ENCODE peak calls at places on chromosomes 4 and X, in eight cellular contexts. I is SK-N-SH; B is CD4-positive, alpha-beta memory T cell; H is AG04450; C is breast epithelium; O is CD8-positive, alpha-beta memory T cell; Z is right cardiac atrium; P is kidney. G is an unnamed sample. For H3K9me3, the result is how much of the 10 kb centered on the place peaks cover.

GRCh38 chr4:75004755-75005668 is 72.1 kb downstream of the PARM1 start:
- DNase-seq in B (no peak), Z (peak), O (no peak), P (no peak), H (no peak), C (no peak), I (no peak), G (no peak)

GRCh38 chr4:118287691-118288090 is 65.1 kb downstream of the PRSS12 start:
- DNase-seq in C (no peak), O (no peak), Z (no peak), B (no peak), H (no peak), I (no peak), P (no peak), G (no peak)

GRCh38 chr4:23897564-23898109 is 7.8 kb upstream of the PPARGC1A start:
- DNase-seq in Z (no peak), B (no peak), C (no peak), O (no peak), I (no peak), H (no peak), P (no peak), G (no peak)

GRCh38 chr4:185730849-185731608 is 81.0 kb downstream of the SORBS2 start:
- DNase-seq in C (no peak), Z (no peak), P (no peak), I (no peak), H (no peak), B (no peak), O (no peak), G (no peak)

GRCh38 chr4:66562276-66562806 is 892.1 kb upstream of the EPHA5 start:
- DNase-seq in Z (no peak), I (no peak), H (no peak), O (no peak), C (no peak), B (no peak), P (no peak), G (no peak)

GRCh38 chrX:32530802-32531403 is 680.4 kb downstream of the DMD start:
- DNase-seq in Z (no peak), B (peak), C (no peak), I (no peak), O (no peak), H (peak), P (no peak), G (no peak)

GRCh38 chr4:116101321-116101720 is 984.1 kb downstream of the TRAM1L1 start:
- DNase-seq in P (no peak), Z (no peak), O (no peak), I (no peak), B (no peak), C (no peak), H (no peak), G (no peak)

GRCh38 chrX:32929040-32929439 is 282.3 kb downstream of the DMD start:
- DNase-seq in O (no peak), Z (no peak), I (peak), P (no peak), C (no peak), H (no peak), B (no peak), G (no peak)

GRCh38 chr4:169314906-169315305 is 44.1 kb upstream of the SH3RF1 start:
- DNase-seq in I (peak), B (no peak), P (peak), C (peak), Z (peak), H (no peak), O (no peak), G (no peak)

GRCh38 chr4:96183630-96184029 is 343.7 kb downstream of the PDHA2 start:
- DNase-seq in I (no peak), Z (no peak), C (no peak), B (no peak), H (no peak), P (no peak), O (no peak), G (no peak)

GRCh38 chr4:80312124-80312523 is 23.4 kb upstream of the CFAP299 start:
- DNase-seq in B (no peak), C (no peak), H (no peak), P (no peak), Z (no peak), I (no peak), O (no peak), G (no peak)

GRCh38 chrX:101450951-101451350 is 34.3 kb upstream of the ARMCX4 start:
- DNase-seq in C (no peak), O (no peak), Z (peak), I (no peak), P (peak), H (no peak), B (no peak), G (no peak)

GRCh38 chr4:153023692-153024394 is 87.7 kb downstream of the FHDC1 start:
- DNase-seq in P (no peak), O (no peak), I (no peak), Z (no peak), C (no peak), B (no peak), H (no peak), G (no peak)

GRCh38 chr4:162706051-162706450 is 460.6 kb downstream of the NAF1 start:
- DNase-seq in B (no peak), O (no peak), H (no peak), C (no peak), P (no peak), Z (no peak), I (no peak), G (no peak)

GRCh38 chr4:185033950-185034349 is 15.7 kb downstream of the HELT start:
- DNase-seq in H (no peak), P (no peak), Z (no peak), I (no peak), O (no peak), B (no peak), C (no peak), G (no peak)

GRCh38 chr4:6196324-6196723 is 4.0 kb downstream of the JAKMIP1 start:
- DNase-seq in I (no peak), P (peak), B (no peak), O (no peak), Z (no peak), H (no peak), C (no peak), G (no peak)

GRCh38 chr4:25343671-25344070 is 31.1 kb downstream of the ZCCHC4 start:
- DNase-seq in H (no peak), O (no peak), B (no peak), P (no peak), Z (no peak), C (no peak), I (no peak), G (no peak)

GRCh38 chr4:137819964-137820383 is 287.7 kb upstream of the PCDH18 start:
- DNase-seq in Z (no peak), B (no peak), P (no peak), C (no peak), H (peak), O (no peak), I (peak), G (no peak)

GRCh38 chrX:45850197-45850774 is 649.6 kb upstream of the DIPK2B start:
- DNase-seq in Z (no peak), H (no peak), P (no peak), B (peak), I (no peak), C (no peak), O (peak), G (peak)

GRCh38 chrX:11435568-11435967 is 142.4 kb downstream of the AMELX start:
- DNase-seq in H (no peak), I (no peak), C (no peak), Z (no peak), P (no peak), B (no peak), O (no peak), G (no peak)

GRCh38 chr4:102614801-102615200 is 113.6 kb downstream of the NFKB1 start:
- DNase-seq in P (no peak), O (peak), C (no peak), H (no peak), Z (no peak), B (peak), I (no peak), G (no peak)

GRCh38 chr4:133982533-133983224 is 218.9 kb downstream of the PABPC4L start:
- DNase-seq in H (no peak), Z (no peak), I (no peak), B (no peak), O (no peak), C (no peak), P (no peak), G (no peak)

GRCh38 chr4:80307774-80308465 is 27.6 kb upstream of the CFAP299 start:
- DNase-seq in O (no peak), I (peak), H (no peak), B (no peak), C (no peak), Z (no peak), P (peak), G (no peak)

GRCh38 chr4:87179751-87180150 is 40.7 kb downstream of the KLHL8 start:
- DNase-seq in P (no peak), I (no peak), B (no peak), H (peak), Z (no peak), C (no peak), O (no peak), G (no peak)

GRCh38 chrX:38061335-38061734 is 55.0 kb downstream of the SYTL5 start:
- DNase-seq in Z (no peak), P (no peak), C (no peak), O (no peak), B (no peak), H (no peak), I (no peak), G (no peak)

GRCh38 chr4:2793920-2794706 is 1.2 kb downstream of the SH3BP2 start:
- DNase-seq in B (no peak), Z (peak), I (peak), O (no peak), C (peak), H (no peak), P (peak), G (no peak)

GRCh38 chr4:13857800-13858199 is 230.3 kb upstream of the BOD1L1 start:
- DNase-seq in H (no peak), I (no peak), B (no peak), C (no peak), Z (no peak), P (no peak), O (no peak), G (no peak)
- H3K9me3 ChIP-seq in H (under half), I (under half), B (under half), C (under half), Z (under half), P (under half), O (under half), G (under half)

GRCh38 chr4:159927781-159928180 is 824.9 kb downstream of the RAPGEF2 start:
- DNase-seq in P (no peak), C (no peak), B (no peak), H (no peak), Z (no peak), O (no peak), I (no peak), G (no peak)
- H3K9me3 ChIP-seq in P (under half), C (under half), B (under half), H (under half), Z (under half), O (under half), I (under half), G (under half)

DNA sequence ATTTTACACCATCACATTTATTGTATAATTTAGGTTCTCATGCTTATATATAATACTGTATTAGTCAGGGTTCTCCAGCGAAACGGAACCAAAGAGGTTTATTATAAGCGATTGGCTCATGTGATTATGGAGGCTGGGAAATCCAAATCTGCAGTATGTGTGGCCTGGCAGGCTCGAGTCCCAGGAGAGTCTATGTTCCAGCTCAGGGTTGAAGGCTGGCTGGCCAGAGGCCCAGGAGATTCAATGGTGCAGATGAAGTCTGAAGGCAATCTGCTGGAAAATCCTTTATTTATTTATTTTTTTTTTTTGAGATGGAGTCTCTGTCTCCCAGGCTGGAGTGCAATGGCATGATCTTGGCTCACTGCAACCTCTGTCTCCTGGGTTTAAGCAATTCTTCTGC is 63.0 kb upstream of the WDFY3 start:
- DNase-seq in B (no peak), C (no peak), P (no peak), O (no peak), Z (no peak), H (no peak), I (no peak), G (no peak)
- H3K9me3 ChIP-seq in B (under half), C (under half), P (under half), O (under half), Z (under half), H (under half), I (under half), G (under half)

GRCh38 chr4:200936-201335 is 76.6 kb downstream of the ZNF718 start:
- DNase-seq in C (no peak), P (no peak), Z (no peak), B (no peak), I (no peak), H (no peak), O (no peak), G (no peak)
- H3K9me3 ChIP-seq in C (half or more), P (under half), Z (under half), B (under half), I (under half), H (under half), O (under half), G (under half)

DNA sequence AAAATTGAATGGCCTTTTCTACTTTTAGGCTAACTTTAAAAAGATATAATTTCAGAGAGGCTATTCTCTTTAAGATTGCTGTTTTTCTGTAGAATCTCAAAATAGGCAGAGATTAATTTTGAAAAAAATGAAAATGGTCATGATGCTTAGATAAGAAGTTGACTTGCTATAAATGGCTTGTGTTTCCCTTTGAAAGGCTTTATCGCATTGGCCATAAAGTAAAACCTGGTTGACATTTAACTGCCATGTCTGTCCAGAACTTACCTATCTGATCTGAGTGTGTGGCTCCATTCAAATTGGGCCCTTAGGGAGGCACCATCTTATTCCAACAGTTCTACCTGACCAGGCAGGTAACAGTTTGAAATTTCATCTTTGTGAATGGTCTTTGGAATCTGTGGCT is 56.1 kb downstream of the AFF2 start:
- DNase-seq in C (no peak), H (no peak), P (no peak), Z (no peak), B (no peak), O (no peak), I (no peak), G (no peak)
- H3K9me3 ChIP-seq in C (under half), H (under half), P (under half), Z (under half), B (under half), O (under half), I (under half), G (under half)

GRCh38 chrX:148961990-148962389 is 461.6 kb downstream of the AFF2 start:
- DNase-seq in C (no peak), O (no peak), B (no peak), I (no peak), Z (no peak), H (no peak), P (no peak), G (no peak)
- H3K9me3 ChIP-seq in C (under half), O (under half), B (under half), I (under half), Z (under half), H (under half), P (under half), G (under half)

GRCh38 chr4:11732155-11732554 is 303.5 kb upstream of the HS3ST1 start:
- DNase-seq in C (no peak), I (no peak), B (no peak), Z (no peak), H (no peak), O (no peak), P (no peak), G (no peak)
- H3K9me3 ChIP-seq in C (under half), I (under half), B (under half), Z (under half), H (under half), O (under half), P (under half), G (under half)

GRCh38 chrX:68599256-68600152 is 48.0 kb upstream of the STARD8 start:
- DNase-seq in H (no peak), Z (no peak), B (no peak), I (peak), O (no peak), P (no peak), C (no peak), G (no peak)
- H3K9me3 ChIP-seq in H (under half), Z (under half), B (under half), I (under half), O (under half), P (under half), C (under half), G (under half)

DNA sequence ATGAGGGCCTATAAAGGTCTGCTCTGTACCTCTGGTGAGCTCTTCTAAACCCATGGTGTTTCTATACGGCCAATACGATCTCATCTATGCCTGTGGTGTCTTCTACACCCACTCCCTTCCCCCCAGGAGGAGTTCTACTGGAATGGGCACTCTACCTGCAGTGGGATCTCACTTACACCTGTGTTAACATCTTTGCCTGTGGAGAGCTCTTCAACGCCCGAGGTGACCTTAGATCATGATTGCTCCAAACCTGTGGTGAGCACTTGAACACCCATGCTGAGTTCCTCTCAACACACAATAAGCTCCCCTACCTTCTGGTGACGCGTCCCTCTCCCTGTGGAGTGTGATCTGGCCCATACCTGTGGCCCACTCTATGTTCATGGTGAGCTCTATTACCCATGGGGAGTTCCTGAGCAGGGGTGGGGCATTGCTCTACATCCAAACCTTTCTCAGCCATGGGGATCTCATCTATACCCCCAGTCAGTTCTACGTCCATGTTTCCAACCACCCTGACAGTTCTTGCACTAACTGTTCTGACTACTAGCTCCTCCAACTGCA is 48.6 kb downstream of the BCOR start:
- DNase-seq in Z (no peak), B (no peak), P (no peak), H (no peak), I (no peak), C (no peak), O (no peak), G (no peak)
- H3K9me3 ChIP-seq in Z (under half), B (under half), P (under half), H (under half), I (under half), C (under half), O (under half), G (under half)

G was measured in T-helper 17 cell.